ENCODE peak calls at places on chromosomes 2 and 18, in five cellular contexts. D, M, A, T and S are unnamed samples.

GRCh38 chr2:203996692-203997091 is 60.1 kb downstream of the ICOS start:
- DNase-seq in T (no peak), A (no peak), M (no peak), D (no peak), S (no peak)

GRCh38 chr2:128641421-128642095 is 322.9 kb upstream of the HS6ST1 start:
- DNase-seq in M (peak; percentile 32), A (no peak), D (peak; percentile 25), T (no peak), S (no peak)

GRCh38 chr2:61291851-61292575 is 130.0 kb downstream of the C2orf74 start:
- DNase-seq in A (no peak), D (no peak), M (no peak), T (no peak), S (no peak)

GRCh38 chr18:57705861-57706590 is 84.4 kb upstream of the NARS1 start:
- DNase-seq in D (no peak), M (no peak), A (no peak), T (no peak), S (no peak)

GRCh38 chr2:61011649-61012048 is 5.9 kb upstream of the PEX13 start:
- DNase-seq in D (no peak), M (no peak), T (peak; percentile 49), A (no peak), S (no peak)

GRCh38 chr18:41444943-41445342 is 510.1 kb upstream of the PIK3C3 start:
- DNase-seq in M (no peak), D (no peak), A (no peak), T (no peak), S (no peak)

GRCh38 chr2:181468313-181468712 is 11.1 kb downstream of the ITGA4 start:
- DNase-seq in T (no peak), A (no peak), M (no peak), D (no peak), S (no peak)

GRCh38 chr18:75840131-75840530 is 412.6 kb upstream of the SMIM21 start:
- DNase-seq in T (no peak), A (no peak), D (no peak), M (no peak), S (no peak)

GRCh38 chr2:190965580-190966222 is 48.3 kb downstream of the STAT1 start:
- DNase-seq in M (no peak), T (no peak), D (no peak), A (no peak), S (no peak)

GRCh38 chr2:9178905-9179571 is 27.6 kb upstream of the ASAP2 start:
- DNase-seq in M (no peak), A (peak; percentile 43), D (peak; percentile 91), T (no peak), S (peak; percentile 84)

GRCh38 chr18:4399929-4400328 is 55.2 kb downstream of the DLGAP1 start:
- DNase-seq in A (no peak), T (no peak), M (no peak), D (no peak), S (no peak)

GRCh38 chr18:79402977-79403722 is 7.4 kb downstream of the NFATC1 start:
- DNase-seq in D (peak; percentile 92), A (peak; percentile 79), M (no peak), T (no peak), S (peak; percentile 88)

GRCh38 chr2:52658598-52658997 is 1109.0 kb upstream of the CHAC2 start:
- DNase-seq in A (no peak), T (no peak), D (no peak), M (no peak), S (no peak)

GRCh38 chr2:106197878-106198277 is 3.8 kb upstream of the UXS1 start:
- DNase-seq in D (peak; percentile 74), M (no peak), A (no peak), T (no peak), S (peak; percentile 76)

GRCh38 chr2:29215073-29215472 is 99.9 kb downstream of the CLIP4 start:
- DNase-seq in A (no peak), D (no peak), T (no peak), M (no peak), S (no peak)

GRCh38 chr2:108194409-108195132 is 45.2 kb upstream of the SULT1C3 start:
- DNase-seq in D (no peak), T (no peak), A (no peak), M (no peak), S (no peak)

GRCh38 chr2:216994231-216994997 is 134.6 kb upstream of the TNP1 start:
- DNase-seq in A (no peak), D (no peak), T (no peak), M (no peak), S (no peak)

GRCh38 chr18:63964908-63965307 is 5.0 kb upstream of the SERPINB8 start:
- DNase-seq in D (no peak), A (no peak), T (no peak), M (no peak), S (no peak)

GRCh38 chr2:197878792-197879191 is 74.4 kb downstream of the PLCL1 start:
- DNase-seq in D (no peak), A (no peak), T (no peak), M (no peak), S (no peak)

GRCh38 chr2:33126973-33127372 is 180.2 kb downstream of the LTBP1 start:
- DNase-seq in A (no peak), M (no peak), T (no peak), D (no peak), S (peak; percentile 56)

GRCh38 chr2:128228894-128229293 is 89.8 kb downstream of the HS6ST1 start:
- DNase-seq in M (no peak), D (no peak), A (no peak), T (no peak), S (no peak)

GRCh38 chr2:33788044-33788443 is 188.9 kb upstream of the FAM98A start:
- DNase-seq in A (no peak), T (no peak), D (no peak), M (no peak), S (no peak)

GRCh38 chr2:98408155-98408554 is 36.5 kb upstream of the INPP4A start:
- DNase-seq in M (no peak), T (no peak), A (no peak), D (no peak), S (no peak)

GRCh38 chr2:199985625-199986207 is 30.3 kb downstream of the MAIP1 start:
- DNase-seq in M (no peak), T (peak; percentile 6), D (peak; percentile 67), A (peak; percentile 44), S (peak; percentile 48)

GRCh38 chr18:13565228-13565627 is 161.1 kb downstream of the FAM210A start:
- DNase-seq in D (no peak), T (no peak), M (no peak), A (peak; percentile 82), S (no peak)

GRCh38 chr2:118012778-118013177 is 1.1 kb downstream of the CCDC93 start:
- DNase-seq in M (no peak), D (no peak), A (no peak), T (no peak), S (no peak)

GRCh38 chr2:232338759-232339106 is 39.8 kb upstream of the ALPP start:
- DNase-seq in A (no peak), T (no peak), D (no peak), M (peak; percentile 44), S (no peak)

GRCh38 chr2:213161759-213162514 is 10.5 kb upstream of the IKZF2 start:
- DNase-seq in D (no peak), T (no peak), M (no peak), A (no peak), S (no peak)

GRCh38 chr18:32019251-32019943 is 772 bp downstream of the RNF125 start:
- DNase-seq in A (peak; percentile 36), D (peak; percentile 64), T (no peak), M (no peak), S (peak; percentile 27)

GRCh38 chr2:33064349-33064801 is 117.6 kb downstream of the LTBP1 start:
- DNase-seq in A (no peak), M (no peak), D (no peak), T (no peak), S (no peak)

GRCh38 chr18:77091366-77091765 is 41.2 kb downstream of the MBP start:
- DNase-seq in T (no peak), D (peak; percentile 40), A (no peak), M (peak; percentile 59), S (no peak)

GRCh38 chr18:38362286-38362792 is 796.7 kb upstream of the CELF4 start:
- DNase-seq in T (no peak), A (no peak), D (no peak), M (no peak), S (no peak)

GRCh38 chr2:30382995-30383394 is 64.1 kb upstream of the LCLAT1 start:
- DNase-seq in D (no peak), T (no peak), A (no peak), M (no peak), S (no peak)

GRCh38 chr2:240970104-240970503 is 28.3 kb upstream of the SNED1 start:
- DNase-seq in M (no peak), T (no peak), A (no peak), D (no peak), S (no peak)

GRCh38 chr2:240966906-240967680 is 31.3 kb upstream of the SNED1 start:
- DNase-seq in M (peak; percentile 76), D (peak; percentile 55), T (peak; percentile 0), A (peak; percentile 12), S (peak; percentile 15)

GRCh38 chr2:240970816-240971215 is 27.6 kb upstream of the SNED1 start:
- DNase-seq in A (peak; percentile 3), D (no peak), M (no peak), T (no peak), S (no peak)

GRCh38 chr2:240967681-240968621 is 30.5 kb upstream of the SNED1 start:
- DNase-seq in T (peak; percentile 0), A (peak; percentile 11), M (no peak), D (peak; percentile 42), S (no peak)

GRCh38 chr2:240968731-240969624 is 29.4 kb upstream of the SNED1 start:
- DNase-seq in T (no peak), D (no peak), M (no peak), A (peak; percentile 54), S (no peak)
- TF ChIP-seq CTCF in T (no peak), D (no peak), M (no peak), A (peak; percentile 23), S (no peak)

DNA sequence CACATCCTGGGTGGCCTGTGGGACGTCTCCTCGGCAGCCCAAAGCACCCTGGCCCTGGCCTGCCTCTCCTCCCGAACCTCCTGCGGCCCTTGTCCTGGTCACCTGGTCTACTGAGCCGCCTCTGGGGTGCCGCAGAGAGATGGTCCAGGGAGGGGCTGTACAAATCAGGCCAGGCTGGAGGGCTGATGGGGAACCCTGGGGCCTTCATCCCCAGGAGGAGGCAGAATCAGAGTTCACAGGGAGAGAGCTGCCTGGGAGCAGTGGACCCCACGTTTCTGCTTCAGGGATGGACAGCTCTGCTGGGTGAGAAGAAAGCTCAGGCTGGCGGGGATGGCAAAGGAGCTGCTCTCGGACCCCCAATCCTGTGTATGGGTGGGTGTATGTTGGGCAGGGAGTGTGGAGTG is 73.2 kb upstream of the SMAD7 start:
- DNase-seq in T (no peak), A (no peak), M (peak; percentile 47), D (peak; percentile 52), S (no peak)
- H3K4me1 ChIP-seq in T (no peaks in the 10 kb centered on the region), A (peaks cover 6% of the 10 kb centered on the region), M (peaks cover 10% of the 10 kb centered on the region), D (no peaks in the 10 kb centered on the region), S (no peaks in the 10 kb centered on the region)

DNA sequence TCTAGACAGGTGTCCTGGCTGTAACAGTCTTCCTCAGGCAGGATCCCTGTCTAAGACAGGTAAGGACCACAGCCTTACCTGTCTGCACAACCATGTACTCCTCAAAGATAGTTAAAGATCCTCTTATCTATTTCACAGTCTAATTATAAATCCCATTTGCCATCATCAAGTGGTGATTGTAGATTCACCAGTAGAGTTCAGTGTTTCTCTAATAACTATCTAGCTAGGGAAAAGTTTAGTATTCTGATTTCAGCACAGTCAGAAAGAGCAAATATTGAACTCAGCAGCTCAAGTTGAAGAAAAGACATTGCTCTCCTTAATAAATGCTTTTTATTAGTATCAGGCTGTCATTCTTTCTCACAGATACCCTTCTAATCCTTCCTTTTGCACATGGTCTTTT is 1305.5 kb upstream of the NXPH2 start:
- DNase-seq in T (no peak), D (no peak), M (no peak), A (no peak), S (no peak)
- TF ChIP-seq CTCF in T (no peak), D (no peak), M (no peak), A (peak; percentile 21), S (no peak)

GRCh38 chr18:29161429-29161828 is 984.5 kb upstream of the CDH2 start:
- DNase-seq in A (no peak), D (no peak), M (no peak), T (no peak), S (no peak)
- H3K4me1 ChIP-seq in A (no peaks in the 10 kb centered on the region), D (peaks cover 17% of the 10 kb centered on the region), M (no peaks in the 10 kb centered on the region), T (no peaks in the 10 kb centered on the region), S (no peaks in the 10 kb centered on the region)